ENCODE peak calls at places on chromosomes 4 and X, in seven cellular contexts. X, N, C, Y, M, S and G are unnamed samples.

GRCh38 chr4:138182838-138183426 is 59.2 kb downstream of the SLC7A11 start:
- DNase-seq in N (peak; percentile 72), C (peak; percentile 42), S (peak; percentile 82), X (no peak), M (no peak), Y (peak; percentile 72), G (peak; percentile 37)

GRCh38 chrX:132483523-132483922 is 5.3 kb downstream of the MBNL3 start:
- DNase-seq in X (no peak), C (no peak), N (no peak), S (no peak), Y (no peak), M (no peak), G (no peak)

GRCh38 chr4:163495900-163496299 is 1.4 kb downstream of the TMA16 start:
- DNase-seq in S (no peak), N (no peak), Y (peak; percentile 13), C (no peak), M (no peak), X (no peak), G (no peak)

GRCh38 chrX:134548257-134548732 is 88.3 kb downstream of the HPRT1 start:
- DNase-seq in Y (peak; percentile 31), N (no peak), C (peak; percentile 29), S (no peak), X (no peak), M (no peak), G (no peak)

GRCh38 chr4:83231620-83232056 is 53.0 kb downstream of the COQ2 start:
- DNase-seq in C (no peak), M (no peak), S (peak; percentile 72), N (no peak), Y (peak; percentile 53), X (no peak), G (no peak)

GRCh38 chrX:71056857-71057256 is 11.3 kb downstream of the SNX12 start:
- DNase-seq in M (no peak), C (no peak), Y (no peak), S (no peak), X (no peak), N (peak; percentile 64), G (no peak)

GRCh38 chr4:52711271-52711670 is 40.0 kb downstream of the ERVMER34-1 start:
- DNase-seq in N (no peak), C (no peak), S (no peak), X (no peak), M (no peak), Y (no peak), G (no peak)

GRCh38 chr4:182624281-182624680 is 292.9 kb downstream of the DCTD start:
- DNase-seq in X (no peak), M (no peak), N (no peak), S (no peak), Y (no peak), C (no peak), G (no peak)

GRCh38 chrX:49282647-49283011 is 13.0 kb downstream of the PPP1R3F start:
- DNase-seq in Y (peak; percentile 20), N (peak; percentile 33), X (peak; percentile 53), M (no peak), S (peak; percentile 6), C (peak; percentile 81), G (no peak)

GRCh38 chrX:78650906-78651437 is 8.2 kb downstream of the RTL3 start:
- DNase-seq in Y (peak; percentile 18), S (no peak), N (peak; percentile 73), X (no peak), C (no peak), M (no peak), G (no peak)

GRCh38 chr4:77047037-77047436 is 28.8 kb downstream of the CCNI start:
- DNase-seq in C (peak; percentile 48), M (no peak), S (peak; percentile 36), N (peak; percentile 44), X (no peak), Y (peak; percentile 58), G (no peak)

GRCh38 chr4:175584172-175584571 is 227.9 kb downstream of the GPM6A start:
- DNase-seq in N (no peak), S (no peak), C (no peak), Y (no peak), X (no peak), M (no peak), G (no peak)

GRCh38 chr4:84971319-84971932 is 4.9 kb upstream of the WDFY3 start:
- DNase-seq in Y (peak; percentile 75), N (peak; percentile 70), X (no peak), S (peak; percentile 82), M (no peak), C (peak; percentile 63), G (no peak)

GRCh38 chr4:2276581-2277325 is 14.8 kb upstream of the MXD4 start:
- DNase-seq in M (no peak), N (no peak), Y (no peak), X (no peak), S (no peak), C (no peak), G (no peak)

GRCh38 chr4:8316911-8317351 is 47.4 kb downstream of the HTRA3 start:
- DNase-seq in N (no peak), M (no peak), Y (no peak), X (peak; percentile 25), C (no peak), S (no peak), G (no peak)

GRCh38 chr4:52728877-52729276 is 22.3 kb downstream of the ERVMER34-1 start:
- DNase-seq in M (no peak), C (no peak), Y (no peak), X (no peak), S (no peak), N (no peak), G (no peak)

GRCh38 chr4:128517096-128517738 is 229.6 kb upstream of the PGRMC2 start:
- DNase-seq in X (no peak), M (no peak), S (no peak), N (peak; percentile 61), Y (peak; percentile 49), C (no peak), G (no peak)

GRCh38 chrX:41293269-41293668 is 40.7 kb upstream of the DDX3X start:
- DNase-seq in Y (no peak), N (no peak), X (peak; percentile 74), S (no peak), M (no peak), C (peak; percentile 56), G (no peak)

GRCh38 chrX:97705936-97706335 is 822.2 kb downstream of the RPA4 start:
- DNase-seq in M (no peak), N (peak; percentile 2), Y (peak; percentile 4), X (no peak), S (no peak), C (no peak), G (no peak)

GRCh38 chr4:174999407-174999806 is 81.2 kb downstream of the ADAM29 start:
- DNase-seq in N (no peak), M (no peak), S (peak; percentile 5), X (no peak), C (no peak), Y (peak; percentile 4), G (no peak)

GRCh38 chrX:13791145-13791544 is 25.7 kb downstream of the GPM6B start:
- DNase-seq in M (no peak), Y (no peak), N (no peak), X (no peak), S (no peak), C (no peak), G (no peak)

GRCh38 chrX:76802698-76803097 is 375.2 kb downstream of the MAGEE1 start:
- DNase-seq in Y (no peak), M (no peak), C (no peak), S (peak; percentile 51), X (no peak), N (no peak), G (no peak)

GRCh38 chr4:151100517-151100916 is 1.1 kb downstream of the RPS3A start:
- DNase-seq in Y (no peak), C (no peak), M (no peak), X (no peak), N (no peak), S (no peak), G (no peak)

DNA sequence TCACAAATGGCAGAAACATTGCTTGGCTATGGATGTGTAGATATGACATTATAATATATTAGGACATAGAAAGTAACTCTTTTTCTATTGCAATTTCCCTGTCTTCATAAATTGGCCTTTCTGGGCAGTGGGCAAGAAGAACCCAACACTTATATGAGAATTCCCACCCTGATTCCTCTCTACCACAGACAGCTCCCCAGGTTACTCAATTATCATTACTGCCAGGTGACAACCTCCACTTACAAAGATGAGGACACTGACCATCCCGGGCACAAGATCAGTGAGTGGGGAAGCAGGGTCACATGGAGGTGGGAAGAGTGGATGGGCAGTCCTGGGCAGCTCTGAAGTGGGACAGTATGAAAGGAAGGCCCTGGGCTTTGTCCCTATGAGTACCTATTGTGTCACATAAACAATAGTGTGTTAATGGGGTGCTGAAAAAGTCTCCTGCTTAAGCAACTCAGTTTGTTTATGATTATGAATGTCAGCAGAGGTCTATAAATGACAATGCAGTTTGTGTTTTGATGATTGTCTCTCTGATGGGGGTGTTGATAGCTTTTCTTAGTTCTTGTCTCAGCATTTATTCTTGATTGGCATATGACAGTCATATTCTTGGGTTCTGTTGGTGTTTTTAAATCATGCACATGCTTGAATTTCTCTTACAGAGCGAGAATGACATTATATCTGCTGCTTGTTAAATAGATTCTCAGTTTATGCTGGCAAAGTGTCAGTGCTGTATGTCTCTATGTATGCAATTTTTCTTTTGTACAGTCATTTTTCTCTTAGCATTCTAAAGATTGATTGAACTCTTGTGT is 99.9 kb downstream of the SLIT2 start:
- DNase-seq in N (no peak), M (no peak), X (no peak), Y (no peak), S (no peak), C (peak; percentile 32), G (no peak)
- H3K18ac ChIP-seq in N (no peak overlapping the region), M (no peak overlapping the region), X (no peak overlapping the region), Y (no peak overlapping the region), S (no peak overlapping the region), C (no peak overlapping the region), G (no peak overlapping the region)

GRCh38 chrX:28585767-28586166 is 1.5 kb upstream of the IL1RAPL1 start:
- DNase-seq in N (no peak), S (no peak), M (no peak), C (no peak), Y (peak; percentile 2), X (no peak), G (no peak)
- H3K27ac ChIP-seq in N (peak overlapping the region; percentile 57), S (no peak overlapping the region), M (no peak overlapping the region), C (no peak overlapping the region), Y (no peak overlapping the region), X (no peak overlapping the region), G (no peak overlapping the region)

GRCh38 chrX:118718737-118719136 is 8.7 kb upstream of the IL13RA1 start:
- DNase-seq in Y (no peak), X (no peak), S (no peak), C (no peak), M (no peak), N (no peak), G (no peak)
- H3K18ac ChIP-seq in Y (no peak overlapping the region), X (no peak overlapping the region), S (no peak overlapping the region), C (no peak overlapping the region), M (no peak overlapping the region), N (no peak overlapping the region), G (no peak overlapping the region)

DNA sequence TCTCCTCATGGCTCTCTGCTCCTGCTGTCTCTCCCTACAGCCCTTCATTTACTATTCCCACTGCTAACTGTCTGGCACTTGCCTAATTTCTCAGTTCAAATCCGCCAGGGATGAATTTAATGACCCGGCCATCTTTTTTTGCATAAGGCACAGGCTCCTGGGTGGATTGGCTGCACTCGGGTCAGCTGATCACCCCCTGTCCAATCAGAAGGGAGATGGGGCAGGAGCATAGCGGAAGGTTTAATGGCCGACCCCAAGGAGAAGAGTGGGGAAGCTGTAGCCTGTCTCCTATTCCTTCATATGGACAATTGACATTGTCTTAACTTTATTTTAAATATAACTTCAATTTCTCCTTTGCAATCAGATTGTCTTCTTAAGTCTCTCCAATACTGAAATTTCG is 55.4 kb downstream of the SMIM20 start:
- DNase-seq in N (no peak), C (no peak), X (no peak), M (no peak), S (no peak), Y (no peak), G (no peak)
- H3K27ac ChIP-seq in N (no peak overlapping the region), C (no peak overlapping the region), X (no peak overlapping the region), M (no peak overlapping the region), S (no peak overlapping the region), Y (no peak overlapping the region), G (no peak overlapping the region)